ENCODE peak calls at places on chromosomes 16 and 17, in ten cellular contexts. Y, W, R, T, U, Q, G, M, I and O are unnamed samples.

GRCh38 chr17:13953871-13954270 is 115.4 kb upstream of the COX10 start:
- DNase-seq in U (no peak), I (no peak), W (no peak), R (no peak), T (no peak), M (no peak), Q (no peak), Y (no peak), G (no peak), O (no peak)

GRCh38 chr16:30526137-30526822 is at the start of gene ZNF768:
- DNase-seq in U (peak; percentile 72), T (no peak), I (peak; percentile 79), G (no peak), M (peak; percentile 59), R (no peak), Y (peak; percentile 87), W (no peak), Q (no peak), O (no peak)

GRCh38 chr16:66653581-66654350 is 42.8 kb downstream of the CMTM4 start:
- DNase-seq in I (peak; percentile 12), M (no peak), U (no peak), W (no peak), T (no peak), G (no peak), Q (no peak), R (no peak), Y (no peak), O (no peak)

GRCh38 chr16:81752225-81752875 is 26.7 kb upstream of the PLCG2 start:
- DNase-seq in Q (no peak), R (no peak), M (no peak), G (peak; percentile 64), Y (no peak), I (peak; percentile 80), W (no peak), U (no peak), T (no peak), O (no peak)

GRCh38 chr17:51751072-51751471 is 407.4 kb downstream of the CA10 start:
- DNase-seq in G (no peak), R (no peak), W (no peak), Q (no peak), U (no peak), M (no peak), T (no peak), I (no peak), Y (no peak), O (no peak)

GRCh38 chr16:21638573-21638975 is 13.8 kb downstream of the IGSF6 start:
- DNase-seq in Y (no peak), I (no peak), U (no peak), M (no peak), Q (no peak), T (no peak), W (no peak), R (no peak), G (no peak), O (no peak)

GRCh38 chr16:30875881-30876791 is 17.7 kb downstream of the BCL7C start:
- DNase-seq in Y (peak; percentile 31), G (no peak), M (no peak), U (no peak), I (no peak), W (no peak), R (peak; percentile 61), T (no peak), Q (no peak), O (no peak)

GRCh38 chr17:56593741-56594527 is 435 bp downstream of the NOG start:
- DNase-seq in Q (no peak), R (peak; percentile 66), I (peak; percentile 72), T (peak; percentile 59), U (peak; percentile 67), W (no peak), Y (peak; percentile 87), M (peak; percentile 52), G (peak; percentile 28), O (peak; percentile 81)

GRCh38 chr17:55420067-55420775 is 1.4 kb downstream of the MMD start:
- DNase-seq in M (no peak), T (no peak), W (no peak), Y (no peak), U (no peak), G (peak; percentile 21), R (no peak), Q (no peak), I (no peak), O (no peak)

GRCh38 chr17:51817955-51818354 is 340.6 kb downstream of the CA10 start:
- DNase-seq in Q (no peak), Y (no peak), T (no peak), R (no peak), U (no peak), G (no peak), W (no peak), M (no peak), I (no peak), O (no peak)

GRCh38 chr16:46648656-46649055 is 27.5 kb upstream of the SHCBP1 start:
- DNase-seq in I (no peak), G (no peak), W (no peak), M (no peak), T (no peak), R (no peak), Y (no peak), Q (no peak), U (no peak), O (no peak)

GRCh38 chr16:2157480-2158261 is 2.1 kb downstream of the TRAF7 start:
- DNase-seq in R (peak; percentile 75), G (no peak), I (no peak), M (no peak), Y (no peak), W (no peak), U (no peak), Q (no peak), T (no peak), O (no peak)

GRCh38 chr16:20612551-20613470 is 36.6 kb upstream of the ACSM2B start:
- DNase-seq in Y (no peak), G (no peak), T (no peak), Q (peak; percentile 87), I (peak; percentile 82), R (no peak), U (peak; percentile 47), W (no peak), M (no peak), O (no peak)

GRCh38 chr17:57739402-57740224 is 5.5 kb downstream of the CCDC182 start:
- DNase-seq in G (no peak), T (no peak), R (no peak), Y (peak; percentile 73), W (no peak), M (no peak), I (no peak), Q (no peak), U (no peak), O (no peak)

GRCh38 chr17:28227278-28228108 is 91.5 kb upstream of the TMEM97 start:
- DNase-seq in Y (peak; percentile 99), I (no peak), R (peak; percentile 78), Q (no peak), T (peak; percentile 85), U (peak; percentile 79), G (no peak), M (peak; percentile 80), W (peak; percentile 94), O (peak; percentile 84)

GRCh38 chr16:66414891-66415290 is 12.2 kb upstream of the BEAN1 start:
- DNase-seq in I (no peak), W (no peak), Q (no peak), G (no peak), U (no peak), M (no peak), T (no peak), Y (no peak), R (no peak), O (no peak)

GRCh38 chr16:81551821-81552304 is 107.3 kb downstream of the CMIP start:
- DNase-seq in W (no peak), Y (no peak), I (no peak), R (no peak), U (no peak), M (no peak), Q (no peak), T (no peak), G (peak; percentile 58), O (no peak)

GRCh38 chr17:56870163-56870651 is 36.3 kb downstream of the DGKE start:
- DNase-seq in T (no peak), G (no peak), Q (no peak), Y (no peak), M (no peak), W (no peak), I (no peak), U (no peak), R (no peak), O (no peak)

GRCh38 chr17:39872700-39873099 is 4.7 kb downstream of the ZPBP2 start:
- DNase-seq in W (no peak), U (no peak), M (no peak), Q (no peak), Y (no peak), T (no peak), I (no peak), G (no peak), R (no peak), O (no peak)

GRCh38 chr16:29943846-29944669 is 17.8 kb upstream of the TMEM219 start:
- DNase-seq in R (peak; percentile 76), G (no peak), Y (peak; percentile 51), M (no peak), W (no peak), I (peak; percentile 72), T (peak; percentile 47), Q (peak; percentile 94), U (peak; percentile 68), O (no peak)

GRCh38 chr17:70235252-70235651 is 65.9 kb downstream of the KCNJ2 start:
- DNase-seq in Y (no peak), U (no peak), Q (no peak), G (no peak), W (no peak), M (no peak), I (no peak), R (no peak), T (no peak), O (no peak)

GRCh38 chr17:41417576-41418015 is 6.8 kb downstream of the KRT37 start:
- DNase-seq in Q (no peak), I (no peak), W (no peak), M (peak; percentile 26), T (no peak), U (no peak), R (no peak), Y (peak; percentile 35), G (no peak), O (no peak)
- TF ChIP-seq CTCF in Q (no peak), I (no peak), W (peak; percentile 71), M (peak; percentile 70), T (no peak), U (no peak), R (peak; percentile 16), Y (peak; percentile 55), G (no peak), O (peak; percentile 67)

GRCh38 chr17:47251421-47251940 is 2.1 kb upstream of the ITGB3 start:
- DNase-seq in Q (no peak), R (no peak), T (no peak), Y (no peak), W (no peak), M (no peak), G (no peak), U (no peak), I (no peak), O (no peak)
- TF ChIP-seq CTCF in Q (no peak), R (no peak), T (no peak), Y (no peak), W (no peak), M (no peak), G (no peak), U (no peak), I (no peak), O (no peak)

GRCh38 chr16:47887496-47887895 is 268.3 kb downstream of the ABCC12 start:
- DNase-seq in M (no peak), W (peak; percentile 63), T (no peak), Q (no peak), G (no peak), Y (peak; percentile 47), U (no peak), I (no peak), R (no peak), O (no peak)
- TF ChIP-seq CTCF in M (no peak), W (no peak), T (no peak), Q (no peak), G (no peak), Y (no peak), U (no peak), I (no peak), R (no peak), O (no peak)

GRCh38 chr16:75621170-75621477 is 2.0 kb downstream of the ADAT1 start:
- DNase-seq in M (no peak), G (no peak), U (no peak), I (no peak), Y (peak; percentile 52), T (no peak), R (no peak), W (no peak), Q (no peak), O (no peak)
- TF ChIP-seq CTCF in M (peak; percentile 55), G (peak; percentile 39), U (no peak), I (no peak), Y (peak; percentile 67), T (no peak), R (no peak), W (peak; percentile 32), Q (no peak), O (peak; percentile 64)